ENCODE peak calls at places on chromosomes 13 and 19, in ten cellular contexts. One of them, this sample, is unnamed.

GRCh38 chr19:34556500-34556899 is 74.9 kb downstream of the WTIP start:
- DNase-seq in transverse colon: peak; percentile 18
- DNase-seq in suprapubic skin: no peak
- DNase-seq in Peyer's patch: no peak
- DNase-seq in fibroblast of lung: no peak
- DNase-seq in breast epithelium: no peak
- DNase-seq in heart left ventricle: no peak
- DNase-seq in effector memory CD4-positive, alpha-beta T cell: no peak
- DNase-seq in left ventricle myocardium inferior: no peak
- DNase-seq in HCT116: peak; percentile 10
- DNase-seq in this sample: no peak

GRCh38 chr19:16026756-16027155 is 49.5 kb upstream of the TPM4 start:
- DNase-seq in transverse colon: no peak
- DNase-seq in suprapubic skin: no peak
- DNase-seq in Peyer's patch: peak; percentile 19
- DNase-seq in fibroblast of lung: no peak
- DNase-seq in breast epithelium: no peak
- DNase-seq in heart left ventricle: no peak
- DNase-seq in effector memory CD4-positive, alpha-beta T cell: no peak
- DNase-seq in left ventricle myocardium inferior: no peak
- DNase-seq in HCT116: no peak
- DNase-seq in this sample: no peak

GRCh38 chr13:39910041-39910440 is 254.6 kb downstream of the COG6 start:
- DNase-seq in transverse colon: no peak
- DNase-seq in suprapubic skin: no peak
- DNase-seq in Peyer's patch: no peak
- DNase-seq in fibroblast of lung: no peak
- DNase-seq in breast epithelium: no peak
- DNase-seq in heart left ventricle: no peak
- DNase-seq in effector memory CD4-positive, alpha-beta T cell: no peak
- DNase-seq in left ventricle myocardium inferior: no peak
- DNase-seq in HCT116: no peak
- DNase-seq in this sample: no peak

GRCh38 chr19:39304701-39305571 is 8.7 kb downstream of the IFNL1 start:
- DNase-seq in transverse colon: no peak
- DNase-seq in suprapubic skin: peak; percentile 58
- DNase-seq in Peyer's patch: peak; percentile 14
- DNase-seq in fibroblast of lung: no peak
- DNase-seq in breast epithelium: no peak
- DNase-seq in heart left ventricle: no peak
- DNase-seq in effector memory CD4-positive, alpha-beta T cell: no peak
- DNase-seq in left ventricle myocardium inferior: no peak
- DNase-seq in HCT116: no peak
- DNase-seq in this sample: peak; percentile 39

GRCh38 chr19:50178859-50179537 is 15.9 kb upstream of the IZUMO2 start:
- DNase-seq in transverse colon: no peak
- DNase-seq in suprapubic skin: no peak
- DNase-seq in Peyer's patch: no peak
- DNase-seq in fibroblast of lung: no peak
- DNase-seq in breast epithelium: no peak
- DNase-seq in heart left ventricle: no peak
- DNase-seq in effector memory CD4-positive, alpha-beta T cell: no peak
- DNase-seq in left ventricle myocardium inferior: no peak
- DNase-seq in HCT116: no peak
- DNase-seq in this sample: no peak

GRCh38 chr19:35037716-35038622 is 3.6 kb upstream of the HPN start:
- DNase-seq in transverse colon: no peak
- DNase-seq in suprapubic skin: no peak
- DNase-seq in Peyer's patch: no peak
- DNase-seq in fibroblast of lung: no peak
- DNase-seq in breast epithelium: no peak
- DNase-seq in heart left ventricle: peak; percentile 54
- DNase-seq in effector memory CD4-positive, alpha-beta T cell: no peak
- DNase-seq in left ventricle myocardium inferior: no peak
- DNase-seq in HCT116: no peak
- DNase-seq in this sample: peak; percentile 56

GRCh38 chr19:17775245-17775927 is 19.6 kb upstream of the B3GNT3 start:
- DNase-seq in transverse colon: peak; percentile 49
- DNase-seq in suprapubic skin: no peak
- DNase-seq in Peyer's patch: peak; percentile 78
- DNase-seq in fibroblast of lung: no peak
- DNase-seq in breast epithelium: no peak
- DNase-seq in heart left ventricle: no peak
- DNase-seq in effector memory CD4-positive, alpha-beta T cell: no peak
- DNase-seq in left ventricle myocardium inferior: no peak
- DNase-seq in HCT116: no peak
- DNase-seq in this sample: no peak

GRCh38 chr19:15453906-15454305 is 4.2 kb upstream of the WIZ start:
- DNase-seq in transverse colon: no peak
- DNase-seq in suprapubic skin: no peak
- DNase-seq in Peyer's patch: no peak
- DNase-seq in fibroblast of lung: no peak
- DNase-seq in breast epithelium: no peak
- DNase-seq in heart left ventricle: no peak
- DNase-seq in effector memory CD4-positive, alpha-beta T cell: no peak
- DNase-seq in left ventricle myocardium inferior: no peak
- DNase-seq in HCT116: no peak
- DNase-seq in this sample: no peak

DNA sequence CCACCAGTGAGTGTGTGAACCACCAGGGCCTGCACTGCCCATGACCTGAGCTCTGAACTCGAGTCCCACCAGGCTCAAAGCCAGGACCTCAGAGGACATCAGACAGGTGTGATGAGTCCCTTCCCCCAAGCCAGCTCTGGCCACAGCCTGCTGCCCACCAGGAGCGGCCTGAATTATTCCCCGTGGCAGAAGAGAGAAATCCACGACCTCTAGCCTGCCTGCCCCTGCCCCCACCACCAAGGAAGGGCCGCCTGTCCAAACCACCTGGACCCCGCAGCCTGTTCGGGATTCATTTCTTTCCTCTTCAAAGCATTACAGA is 72.2 kb downstream of the CEBPG start:
- DNase-seq in transverse colon: no peak
- DNase-seq in suprapubic skin: peak; percentile 56
- DNase-seq in Peyer's patch: peak; percentile 24
- DNase-seq in fibroblast of lung: no peak
- DNase-seq in breast epithelium: no peak
- DNase-seq in heart left ventricle: no peak
- DNase-seq in effector memory CD4-positive, alpha-beta T cell: no peak
- DNase-seq in left ventricle myocardium inferior: peak; percentile 8
- DNase-seq in HCT116: no peak
- DNase-seq in this sample: peak; percentile 28
- H3K27me3 ChIP-seq in transverse colon: no peaks in the 10 kb centered on the region
- H3K27me3 ChIP-seq in suprapubic skin: no peaks in the 10 kb centered on the region
- H3K27me3 ChIP-seq in Peyer's patch: no peaks in the 10 kb centered on the region
- H3K27me3 ChIP-seq in fibroblast of lung: no peaks in the 10 kb centered on the region
- H3K27me3 ChIP-seq in breast epithelium: no peaks in the 10 kb centered on the region
- H3K27me3 ChIP-seq in heart left ventricle: no peaks in the 10 kb centered on the region
- H3K27me3 ChIP-seq in effector memory CD4-positive, alpha-beta T cell: no peaks in the 10 kb centered on the region
- H3K27me3 ChIP-seq in left ventricle myocardium inferior: no peaks in the 10 kb centered on the region
- H3K27me3 ChIP-seq in HCT116: no peaks in the 10 kb centered on the region
- H3K27me3 ChIP-seq in this sample: no peaks in the 10 kb centered on the region

GRCh38 chr19:55697698-55698097 is 22.7 kb downstream of the EPN1 start:
- DNase-seq in transverse colon: no peak
- DNase-seq in suprapubic skin: no peak
- DNase-seq in Peyer's patch: peak; percentile 40
- DNase-seq in fibroblast of lung: no peak
- DNase-seq in breast epithelium: no peak
- DNase-seq in heart left ventricle: no peak
- DNase-seq in effector memory CD4-positive, alpha-beta T cell: no peak
- DNase-seq in left ventricle myocardium inferior: no peak
- DNase-seq in HCT116: no peak
- DNase-seq in this sample: no peak
- H3K4me3 ChIP-seq in transverse colon: no peak overlapping the region
- H3K4me3 ChIP-seq in suprapubic skin: no peak overlapping the region
- H3K4me3 ChIP-seq in Peyer's patch: no peak overlapping the region
- H3K4me3 ChIP-seq in fibroblast of lung: no peak overlapping the region
- H3K4me3 ChIP-seq in breast epithelium: no peak overlapping the region
- H3K4me3 ChIP-seq in heart left ventricle: no peak overlapping the region
- H3K4me3 ChIP-seq in effector memory CD4-positive, alpha-beta T cell: no peak overlapping the region
- H3K4me3 ChIP-seq in left ventricle myocardium inferior: no peak overlapping the region
- H3K4me3 ChIP-seq in HCT116: no peak overlapping the region
- H3K4me3 ChIP-seq in this sample: no peak overlapping the region

GRCh38 chr13:48998893-48999292 is 23.2 kb downstream of the FNDC3A start:
- DNase-seq in transverse colon: no peak
- DNase-seq in suprapubic skin: no peak
- DNase-seq in Peyer's patch: no peak
- DNase-seq in fibroblast of lung: no peak
- DNase-seq in breast epithelium: no peak
- DNase-seq in heart left ventricle: no peak
- DNase-seq in effector memory CD4-positive, alpha-beta T cell: no peak
- DNase-seq in left ventricle myocardium inferior: no peak
- DNase-seq in HCT116: no peak
- DNase-seq in this sample: no peak

GRCh38 chr13:48993150-48993549 is 17.4 kb downstream of the FNDC3A start:
- DNase-seq in transverse colon: no peak
- DNase-seq in suprapubic skin: no peak
- DNase-seq in Peyer's patch: no peak
- DNase-seq in fibroblast of lung: no peak
- DNase-seq in breast epithelium: no peak
- DNase-seq in heart left ventricle: no peak
- DNase-seq in effector memory CD4-positive, alpha-beta T cell: no peak
- DNase-seq in left ventricle myocardium inferior: no peak
- DNase-seq in HCT116: no peak
- DNase-seq in this sample: no peak

GRCh38 chr13:48990900-48991299 is 15.2 kb downstream of the FNDC3A start:
- DNase-seq in transverse colon: no peak
- DNase-seq in suprapubic skin: no peak
- DNase-seq in Peyer's patch: no peak
- DNase-seq in fibroblast of lung: no peak
- DNase-seq in breast epithelium: no peak
- DNase-seq in heart left ventricle: no peak
- DNase-seq in effector memory CD4-positive, alpha-beta T cell: no peak
- DNase-seq in left ventricle myocardium inferior: no peak
- DNase-seq in HCT116: no peak
- DNase-seq in this sample: no peak

GRCh38 chr13:49000247-49000646 is 24.5 kb downstream of the FNDC3A start:
- DNase-seq in transverse colon: no peak
- DNase-seq in suprapubic skin: no peak
- DNase-seq in Peyer's patch: no peak
- DNase-seq in fibroblast of lung: no peak
- DNase-seq in breast epithelium: no peak
- DNase-seq in heart left ventricle: no peak
- DNase-seq in effector memory CD4-positive, alpha-beta T cell: no peak
- DNase-seq in left ventricle myocardium inferior: no peak
- DNase-seq in HCT116: no peak
- DNase-seq in this sample: no peak

DNA sequence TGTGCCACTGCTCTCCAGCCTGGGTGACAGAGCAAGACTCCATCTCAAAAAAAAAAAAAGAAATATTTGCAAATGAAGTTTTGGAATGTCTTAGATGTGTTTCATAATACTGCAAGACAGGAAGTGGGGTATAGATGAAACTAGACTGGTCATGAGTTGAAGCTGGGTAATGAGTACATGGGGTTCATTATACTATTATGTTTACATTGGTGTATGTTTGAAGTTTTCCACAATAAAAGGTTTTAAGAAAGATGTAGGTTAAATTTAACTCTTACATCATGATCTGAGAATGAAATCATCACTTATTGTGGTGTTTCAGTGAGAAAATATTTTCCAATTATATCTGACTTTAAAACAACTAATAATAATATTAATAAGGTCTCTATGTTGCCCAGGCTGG is 19.0 kb downstream of the FNDC3A start:
- DNase-seq in transverse colon: no peak
- DNase-seq in suprapubic skin: no peak
- DNase-seq in Peyer's patch: no peak
- DNase-seq in fibroblast of lung: peak; percentile 63
- DNase-seq in breast epithelium: no peak
- DNase-seq in heart left ventricle: no peak
- DNase-seq in effector memory CD4-positive, alpha-beta T cell: no peak
- DNase-seq in left ventricle myocardium inferior: no peak
- DNase-seq in HCT116: no peak
- DNase-seq in this sample: no peak
- H3K27ac ChIP-seq in transverse colon: no peak overlapping the region
- H3K27ac ChIP-seq in suprapubic skin: no peak overlapping the region
- H3K27ac ChIP-seq in Peyer's patch: no peak overlapping the region
- H3K27ac ChIP-seq in fibroblast of lung: no peak overlapping the region
- H3K27ac ChIP-seq in breast epithelium: no peak overlapping the region
- H3K27ac ChIP-seq in heart left ventricle: no peak overlapping the region
- H3K27ac ChIP-seq in effector memory CD4-positive, alpha-beta T cell: no peak overlapping the region
- H3K27ac ChIP-seq in left ventricle myocardium inferior: no peak overlapping the region
- H3K27ac ChIP-seq in HCT116: no peak overlapping the region
- H3K27ac ChIP-seq in this sample: no peak overlapping the region

DNA sequence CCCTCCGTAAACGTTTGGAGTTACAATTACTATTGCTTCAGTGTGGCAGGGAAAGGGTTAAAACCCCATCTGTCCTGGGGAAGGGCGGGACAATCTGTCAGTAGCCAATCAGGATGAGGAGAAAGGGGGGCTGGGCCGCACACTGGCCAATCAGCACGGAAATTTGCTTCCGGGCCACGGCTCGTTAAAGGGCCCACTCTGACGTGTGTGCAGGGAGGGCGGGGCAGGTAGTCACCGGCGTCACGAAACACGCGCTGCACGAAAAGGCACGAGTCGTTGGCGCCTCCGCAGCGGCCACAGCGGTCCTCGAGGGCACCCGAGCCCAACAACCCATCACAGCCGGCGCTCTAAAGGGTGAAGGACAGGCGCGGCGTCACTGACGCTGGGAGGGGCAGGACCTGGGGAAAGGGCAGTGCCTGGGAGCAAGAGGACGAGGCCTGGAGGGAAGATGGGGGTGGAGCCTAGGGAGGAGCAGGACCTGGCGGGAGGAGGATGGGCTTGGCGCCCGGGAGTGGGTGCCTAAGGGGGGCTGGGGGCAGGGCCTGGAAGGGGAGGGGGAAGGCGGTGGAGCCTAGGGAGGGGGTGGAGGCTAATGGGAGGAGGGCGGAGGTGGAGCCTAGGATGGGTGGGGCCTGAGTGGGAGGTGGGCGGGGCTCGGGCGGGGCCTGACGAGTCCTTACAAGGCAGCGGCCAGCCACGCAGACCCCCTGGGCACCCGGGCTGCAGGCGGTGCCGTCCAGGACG is 4.9 kb downstream of the ADAMTSL5 start:
- DNase-seq in transverse colon: peak; percentile 93
- DNase-seq in suprapubic skin: peak; percentile 97
- DNase-seq in Peyer's patch: peak; percentile 95
- DNase-seq in fibroblast of lung: peak; percentile 93
- DNase-seq in breast epithelium: peak; percentile 95
- DNase-seq in heart left ventricle: peak; percentile 93
- DNase-seq in effector memory CD4-positive, alpha-beta T cell: peak; percentile 84
- DNase-seq in left ventricle myocardium inferior: peak; percentile 92
- DNase-seq in HCT116: peak; percentile 94
- DNase-seq in this sample: peak; percentile 93
- H3K27me3 ChIP-seq in transverse colon: peaks cover 54% of the 10 kb centered on the region
- H3K27me3 ChIP-seq in suprapubic skin: peaks cover 29% of the 10 kb centered on the region
- H3K27me3 ChIP-seq in Peyer's patch: no peaks in the 10 kb centered on the region
- H3K27me3 ChIP-seq in fibroblast of lung: peaks cover 7% of the 10 kb centered on the region
- H3K27me3 ChIP-seq in breast epithelium: no peaks in the 10 kb centered on the region
- H3K27me3 ChIP-seq in heart left ventricle: peaks cover 4% of the 10 kb centered on the region
- H3K27me3 ChIP-seq in effector memory CD4-positive, alpha-beta T cell: peaks cover 5% of the 10 kb centered on the region
- H3K27me3 ChIP-seq in left ventricle myocardium inferior: peaks cover 42% of the 10 kb centered on the region
- H3K27me3 ChIP-seq in HCT116: no peaks in the 10 kb centered on the region
- H3K27me3 ChIP-seq in this sample: no peaks in the 10 kb centered on the region

GRCh38 chr13:114130131-114130707 is 2.2 kb downstream of the RASA3 start:
- DNase-seq in transverse colon: no peak
- DNase-seq in suprapubic skin: no peak
- DNase-seq in Peyer's patch: no peak
- DNase-seq in fibroblast of lung: no peak
- DNase-seq in breast epithelium: no peak
- DNase-seq in heart left ventricle: no peak
- DNase-seq in effector memory CD4-positive, alpha-beta T cell: no peak
- DNase-seq in left ventricle myocardium inferior: no peak
- DNase-seq in HCT116: no peak
- DNase-seq in this sample: no peak
- H3K4me3 ChIP-seq in transverse colon: peak overlapping the region; percentile 83
- H3K4me3 ChIP-seq in suprapubic skin: peak overlapping the region; percentile 90
- H3K4me3 ChIP-seq in Peyer's patch: peak overlapping the region; percentile 80
- H3K4me3 ChIP-seq in fibroblast of lung: peak overlapping the region; percentile 85
- H3K4me3 ChIP-seq in breast epithelium: peak overlapping the region; percentile 96
- H3K4me3 ChIP-seq in heart left ventricle: peak overlapping the region; percentile 93
- H3K4me3 ChIP-seq in effector memory CD4-positive, alpha-beta T cell: peak overlapping the region; percentile 99
- H3K4me3 ChIP-seq in left ventricle myocardium inferior: peak overlapping the region; percentile 98
- H3K4me3 ChIP-seq in HCT116: peak overlapping the region; percentile 82
- H3K4me3 ChIP-seq in this sample: peak overlapping the region; percentile 93

This sample was measured in tibial artery.